ENCODE peak calls at places on chromosomes 2 and 18, in four cellular contexts. O is adrenal gland, J is Caco-2, S is cardiac muscle cell. V is an unnamed sample.

GRCh38 chr2:23649819-23650218 is 264.8 kb downstream of the KLHL29 start:
- DNase-seq in O (peak), J (no peak), S (no peak), V (no peak)

GRCh38 chr2:79292231-79292785 is 132.8 kb upstream of the REG3A start:
- DNase-seq in O (no peak), J (no peak), S (no peak), V (no peak)

GRCh38 chr2:177088542-177088941 is 124.1 kb upstream of the HNRNPA3 start:
- DNase-seq in O (no peak), J (no peak), S (no peak), V (no peak)

GRCh38 chr2:119366161-119366648 is 429 bp downstream of the C2orf76 start:
- DNase-seq in O (peak), J (no peak), S (no peak), V (peak)

GRCh38 chr18:43161528-43161927 is 46.0 kb upstream of the RIT2 start:
- DNase-seq in O (no peak), J (no peak), S (no peak), V (no peak)

GRCh38 chr2:10412380-10412779 is 35.7 kb downstream of the ODC1 start:
- DNase-seq in O (no peak), J (peak), S (peak), V (no peak)

GRCh38 chr2:23541453-23542334 is 156.7 kb downstream of the KLHL29 start:
- DNase-seq in O (peak), J (no peak), S (no peak), V (no peak)

GRCh38 chr2:37561615-37562569 is 109.5 kb downstream of the CDC42EP3 start:
- DNase-seq in O (peak), J (peak), S (no peak), V (no peak)

GRCh38 chr2:191625016-191625415 is 52.9 kb upstream of the NABP1 start:
- DNase-seq in O (peak), J (peak), S (no peak), V (no peak)

GRCh38 chr18:48640566-48641270 is 101.9 kb downstream of the CTIF start:
- DNase-seq in O (no peak), J (no peak), S (no peak), V (no peak)

GRCh38 chr2:33363599-33364300 is 112.7 kb upstream of the RASGRP3 start:
- DNase-seq in O (no peak), J (no peak), S (no peak), V (no peak)

GRCh38 chr18:59493019-59493418 is 134.0 kb upstream of the LMAN1 start:
- DNase-seq in O (no peak), J (no peak), S (no peak), V (no peak)

GRCh38 chr2:48347712-48348111 is 182.2 kb upstream of the STON1 start:
- DNase-seq in O (no peak), J (no peak), S (no peak), V (no peak)

GRCh38 chr2:176552456-176553135 is 283.4 kb downstream of the MTX2 start:
- DNase-seq in O (peak), J (no peak), S (no peak), V (no peak)

GRCh38 chr2:195898505-195898904 is 170.1 kb downstream of the DNAH7 start:
- DNase-seq in O (peak), J (no peak), S (peak), V (peak)

GRCh38 chr2:64905338-64906024 is 83.7 kb upstream of the SLC1A4 start:
- DNase-seq in O (peak), J (no peak), S (no peak), V (no peak)

GRCh38 chr18:5059540-5060032 is 137.5 kb downstream of the AKAIN1 start:
- DNase-seq in O (no peak), J (no peak), S (no peak), V (no peak)

GRCh38 chr2:177998006-177998405 is 74.6 kb downstream of the PDE11A start:
- DNase-seq in O (no peak), J (no peak), S (no peak), V (no peak)

GRCh38 chr2:18545384-18545783 is 15.1 kb downstream of the RDH14 start:
- DNase-seq in O (no peak), J (no peak), S (no peak), V (no peak)

GRCh38 chr2:74405994-74406583 is 15.3 kb downstream of the C2orf81 start:
- DNase-seq in O (no peak), J (no peak), S (no peak), V (no peak)

GRCh38 chr2:129135017-129135416 is 816.3 kb upstream of the HS6ST1 start:
- DNase-seq in O (no peak), J (no peak), S (no peak), V (no peak)

GRCh38 chr18:63286926-63287325 is 32.6 kb downstream of the BCL2 start:
- DNase-seq in O (no peak), J (no peak), S (no peak), V (no peak)

GRCh38 chr2:168678153-168678853 is 124.1 kb upstream of the NOSTRIN start:
- DNase-seq in O (no peak), J (no peak), S (no peak), V (peak)

GRCh38 chr2:60119778-60120177 is 433.7 kb downstream of the BCL11A start:
- DNase-seq in O (no peak), J (no peak), S (no peak), V (no peak)

GRCh38 chr2:188701836-188702235 is 272.3 kb upstream of the COL3A1 start:
- DNase-seq in O (no peak), J (no peak), S (no peak), V (no peak)

GRCh38 chr2:215876139-215876936 is 137.0 kb downstream of the MREG start:
- DNase-seq in O (no peak), J (no peak), S (no peak), V (no peak)

GRCh38 chr2:75055307-75055819 is 96.9 kb downstream of the POLE4 start:
- DNase-seq in O (no peak), J (no peak), S (peak), V (no peak)

GRCh38 chr2:152395132-152396024 is 60.4 kb downstream of the FMNL2 start:
- DNase-seq in O (no peak), J (no peak), S (no peak), V (no peak)

GRCh38 chr2:203492965-203493364 is 42.1 kb downstream of the RAPH1 start:
- DNase-seq in O (no peak), J (no peak), S (no peak), V (no peak)

GRCh38 chr2:129744649-129745048 is 234.8 kb upstream of the RAB6C start:
- DNase-seq in O (no peak), J (no peak), S (no peak), V (no peak)

GRCh38 chr2:236346366-236346765 is 82.2 kb upstream of the ASB18 start:
- DNase-seq in O (no peak), J (no peak), S (no peak), V (no peak)

GRCh38 chr2:120815292-120815691 is 79.6 kb downstream of the GLI2 start:
- DNase-seq in O (no peak), J (no peak), S (no peak), V (no peak)

GRCh38 chr2:106193491-106193976 is 567 bp downstream of the UXS1 start:
- DNase-seq in O (peak), J (no peak), S (peak), V (no peak)

GRCh38 chr2:70104231-70105111 is 17.2 kb downstream of the PCBP1 start:
- DNase-seq in O (peak), J (peak), S (peak), V (no peak)

GRCh38 chr2:96264656-96265348 is 995 bp downstream of the TMEM127 start:
- DNase-seq in O (peak), J (no peak), S (peak), V (no peak)

GRCh38 chr2:43105586-43106562 is 120.5 kb downstream of the ZFP36L2 start:
- DNase-seq in O (peak), J (no peak), S (no peak), V (no peak)

GRCh38 chr18:31185551-31185950 is 22.9 kb upstream of the DSC1 start:
- DNase-seq in O (no peak), J (no peak), S (no peak), V (peak)

GRCh38 chr2:236117861-236118269 is 50.3 kb downstream of the GBX2 start:
- DNase-seq in O (no peak), J (no peak), S (no peak), V (peak)

GRCh38 chr2:71635798-71636197 is 182.4 kb downstream of the DYSF start:
- DNase-seq in O (no peak), J (no peak), S (no peak), V (no peak)

GRCh38 chr2:223865124-223865523 is 27.7 kb upstream of the AP1S3 start:
- DNase-seq in O (no peak), J (no peak), S (no peak), V (no peak)

GRCh38 chr2:223865907-223866508 is 28.6 kb upstream of the AP1S3 start:
- DNase-seq in O (no peak), J (no peak), S (no peak), V (no peak)

GRCh38 chr2:223868005-223868404 is 30.6 kb upstream of the AP1S3 start:
- DNase-seq in O (no peak), J (no peak), S (no peak), V (no peak)

GRCh38 chr2:223873672-223874071 is 36.3 kb upstream of the AP1S3 start:
- DNase-seq in O (no peak), J (no peak), S (no peak), V (no peak)

DNA sequence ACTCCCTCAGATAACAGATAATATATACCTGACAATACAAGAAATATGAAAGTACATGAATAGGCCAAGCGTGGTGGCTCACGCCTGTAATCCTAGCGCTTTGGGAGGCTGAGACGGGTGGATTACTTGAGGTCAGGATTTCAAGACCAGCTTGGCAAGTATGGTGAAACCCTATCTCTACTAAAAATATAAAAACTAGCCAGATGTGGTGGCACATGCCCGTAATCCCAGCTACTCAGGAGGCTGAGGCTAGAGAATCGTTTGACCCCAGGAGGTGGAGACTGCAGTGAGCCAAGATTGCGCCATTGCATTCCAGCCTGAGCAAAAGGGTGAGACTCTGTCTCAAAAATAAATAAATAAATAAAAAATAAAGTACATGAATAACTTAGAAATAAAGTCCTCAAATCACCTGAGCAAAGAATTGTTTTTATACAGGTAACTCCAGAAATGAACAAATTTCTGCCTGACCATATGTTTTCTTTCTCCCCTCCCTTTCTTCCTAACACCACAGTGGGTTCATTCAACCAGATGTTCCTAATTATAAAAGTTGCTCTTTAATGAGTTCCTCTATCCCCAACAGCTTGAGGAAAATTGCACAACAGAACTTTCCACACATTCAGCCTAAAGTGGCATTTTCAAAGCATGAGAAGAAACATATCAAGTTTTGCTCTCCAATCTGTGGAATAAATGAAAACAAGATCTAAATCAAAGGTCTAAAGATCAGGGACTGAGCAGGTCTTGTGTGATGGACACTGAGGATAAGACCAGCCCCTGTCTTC is 33.6 kb upstream of the AP1S3 start:
- DNase-seq in O (no peak), J (no peak), S (no peak), V (no peak)
- H3K4me3 ChIP-seq in O (no peak), J (no peak), S (no peak), V (no peak)

GRCh38 chr2:99445065-99445464 is 44.8 kb downstream of the REV1 start:
- DNase-seq in O (no peak), J (no peak), S (no peak), V (no peak)

GRCh38 chr2:99439989-99440388 is 49.8 kb downstream of the REV1 start:
- DNase-seq in O (no peak), J (no peak), S (no peak), V (no peak)

GRCh38 chr2:99444222-99444621 is 45.6 kb downstream of the REV1 start:
- DNase-seq in O (no peak), J (no peak), S (no peak), V (no peak)

GRCh38 chr2:99448556-99448955 is 41.3 kb downstream of the REV1 start:
- DNase-seq in O (no peak), J (no peak), S (no peak), V (no peak)

DNA sequence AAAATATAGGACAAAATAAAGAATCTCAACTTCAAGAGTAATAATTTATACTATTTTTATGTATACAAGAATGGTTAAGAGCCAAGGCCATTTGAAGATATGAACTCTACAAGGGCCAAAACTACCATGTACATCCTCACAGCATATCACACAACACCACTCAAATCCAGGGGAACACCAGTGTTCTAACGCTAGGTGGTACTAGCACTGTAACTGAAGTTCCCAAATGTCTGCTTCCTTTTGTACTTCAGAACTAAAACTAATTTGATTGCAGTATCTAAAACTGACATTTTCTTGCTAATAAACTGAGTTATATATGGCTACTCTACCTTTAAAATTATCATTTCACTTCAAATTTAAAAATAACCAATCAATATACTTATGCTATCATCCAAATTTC is 47.0 kb downstream of the REV1 start:
- DNase-seq in O (peak), J (no peak), S (peak), V (no peak)
- TF ChIP-seq CTCF in O (peak), J (peak), S (peak), V (peak)

GRCh38 chr2:237964578-237965404 is 2.0 kb upstream of the UBE2F start:
- DNase-seq in O (no peak), J (no peak), S (no peak), V (no peak)

GRCh38 chr2:237964194-237964577 is 2.6 kb upstream of the UBE2F start:
- DNase-seq in O (no peak), J (no peak), S (no peak), V (no peak)

GRCh38 chr2:237962432-237963084 is 4.3 kb upstream of the UBE2F start:
- DNase-seq in O (no peak), J (no peak), S (no peak), V (no peak)

GRCh38 chr2:237966250-237966564 is 607 bp upstream of the UBE2F start:
- DNase-seq in O (no peak), J (no peak), S (no peak), V (no peak)

GRCh38 chr2:237961637-237962036 is 5.2 kb upstream of the UBE2F start:
- DNase-seq in O (no peak), J (no peak), S (no peak), V (no peak)
- H3K4me3 ChIP-seq in O (no peak), J (no peak), S (no peak), V (no peak)

GRCh38 chr2:98487806-98488189 is 43.1 kb downstream of the INPP4A start:
- DNase-seq in O (peak), J (no peak), S (no peak), V (no peak)

GRCh38 chr2:98487101-98487805 is 42.6 kb downstream of the INPP4A start:
- DNase-seq in O (no peak), J (no peak), S (no peak), V (no peak)

GRCh38 chr2:98486374-98486981 is 41.8 kb downstream of the INPP4A start:
- DNase-seq in O (peak), J (no peak), S (no peak), V (no peak)

GRCh38 chr2:98489971-98490962 is 45.6 kb downstream of the INPP4A start:
- DNase-seq in O (no peak), J (no peak), S (no peak), V (no peak)

DNA sequence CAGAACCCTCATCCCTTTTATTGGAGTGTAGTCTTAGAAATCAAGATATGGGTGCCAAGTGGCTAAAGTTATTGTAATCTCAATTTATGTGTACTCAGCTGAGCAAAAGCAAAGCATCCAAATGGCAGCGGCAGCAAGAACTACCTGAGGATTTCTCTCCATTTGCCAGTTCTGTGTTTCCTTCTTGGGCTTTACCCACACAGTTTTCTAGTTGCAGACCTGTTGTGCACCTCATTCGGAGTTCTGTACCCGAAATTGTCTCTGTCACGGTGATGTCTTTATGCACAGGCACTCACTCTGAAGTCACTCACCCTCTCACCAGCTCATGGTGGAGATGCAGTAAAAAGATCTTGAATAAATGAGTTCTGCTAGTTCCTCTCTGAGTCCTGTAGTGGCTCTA is 43.6 kb downstream of the INPP4A start:
- DNase-seq in O (no peak), J (no peak), S (no peak), V (no peak)
- TF ChIP-seq CTCF in O (no peak), J (peak), S (no peak), V (no peak)

DNA sequence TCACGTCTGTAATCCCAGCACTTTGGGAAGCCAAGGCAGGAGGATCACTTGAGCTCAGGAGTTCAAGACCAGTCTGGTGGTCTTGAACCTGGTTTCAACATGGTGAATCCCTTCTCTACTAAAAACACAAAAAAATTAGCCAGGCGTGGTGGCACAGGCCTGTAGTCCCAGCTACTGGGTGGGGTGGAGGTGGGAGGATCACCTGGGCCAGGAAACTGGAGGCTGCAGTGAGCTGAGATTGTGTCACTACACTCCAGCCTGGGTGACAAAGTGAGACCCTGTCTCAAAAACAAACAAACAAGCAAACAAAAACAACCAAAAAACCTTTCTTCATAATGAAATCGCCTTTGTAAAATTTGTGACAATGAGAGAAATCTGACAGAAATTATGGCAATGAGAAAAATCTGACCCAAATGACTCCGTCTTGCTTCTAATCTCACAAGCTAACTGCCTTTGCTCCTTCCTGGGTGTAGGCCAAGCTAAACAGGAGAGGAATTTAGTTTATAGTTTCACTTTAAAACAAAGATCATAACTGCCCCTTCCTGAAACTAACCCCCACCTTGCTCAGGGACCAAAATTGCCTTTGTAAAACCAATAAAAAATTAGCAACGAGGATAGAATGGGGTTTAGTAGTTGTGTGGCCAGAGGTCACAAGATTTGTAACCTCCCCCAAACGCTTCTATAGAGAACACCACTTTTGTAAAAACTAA is 60.7 kb upstream of the KIF5C start:
- DNase-seq in O (peak), J (no peak), S (no peak), V (peak)
- H3K4me3 ChIP-seq in O (no peak), J (no peak), S (no peak), V (no peak)

DNA sequence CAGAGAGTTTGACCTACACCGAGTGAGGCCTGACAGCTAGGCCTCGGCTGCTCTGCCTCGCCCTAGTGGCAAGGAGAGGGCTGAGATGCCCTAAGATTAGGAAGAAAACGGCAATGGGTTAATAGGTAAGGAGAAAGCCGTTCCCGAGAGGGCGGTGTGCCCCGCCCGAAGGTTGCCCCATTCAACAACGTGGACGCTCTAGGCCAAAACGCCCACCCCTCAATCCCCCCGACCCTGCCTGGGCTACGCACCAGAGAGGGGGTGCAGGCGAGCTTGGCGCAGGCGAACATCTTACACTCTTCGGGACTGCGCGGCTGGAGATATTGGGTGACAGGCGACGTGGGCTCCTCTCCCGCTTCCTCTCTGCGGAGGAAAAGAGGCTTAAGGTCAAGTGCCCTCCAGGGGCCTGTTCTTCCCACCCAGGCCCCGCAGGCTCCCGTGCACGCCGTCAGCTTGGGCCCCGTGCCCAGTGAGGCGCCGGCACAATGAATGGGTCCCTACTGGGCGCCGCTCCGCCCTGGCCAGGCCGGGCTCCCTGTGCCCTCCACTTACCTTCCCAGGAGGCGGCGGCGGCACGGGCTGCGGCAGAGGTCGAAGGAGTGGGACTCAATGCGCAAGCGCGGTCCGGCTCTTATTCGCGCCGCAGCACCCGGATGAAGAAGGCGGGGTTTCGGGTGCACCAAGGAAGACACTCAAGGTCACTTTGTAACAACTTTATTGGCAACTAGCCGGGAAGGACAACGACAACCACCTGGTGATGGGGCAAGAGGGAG is at the start of gene ATP5MC3:
- DNase-seq in O (peak), J (peak), S (peak), V (peak)
- TF ChIP-seq CTCF in O (no peak), J (no peak), S (peak), V (no peak)

V was measured in LNCaP clone FGC.